ENCODE peak calls at places on chromosomes 12 and 14, in five cellular contexts. One of them, this sample, is unnamed. For H3K9me3, the result is how much of the 10 kb centered on the place peaks cover.

GRCh38 chr14:43795600-43796228 is 711.4 kb downstream of the FSCB start:
- DNase-seq in GM23248: peak
- DNase-seq in Karpas-422: peak
- DNase-seq in upper lobe of right lung: no peak
- DNase-seq in adipocyte: no peak
- DNase-seq in this sample: no peak

GRCh38 chr12:64825143-64826011 is 930 bp downstream of the TBC1D30 start:
- DNase-seq in Karpas-422: peak
- DNase-seq in GM23248: no peak
- DNase-seq in adipocyte: no peak
- DNase-seq in upper lobe of right lung: peak
- DNase-seq in this sample: no peak

GRCh38 chr12:60967128-60967527 is 1293.1 kb upstream of the USP15 start:
- DNase-seq in upper lobe of right lung: no peak
- DNase-seq in adipocyte: no peak
- DNase-seq in GM23248: no peak
- DNase-seq in Karpas-422: no peak
- DNase-seq in this sample: no peak

GRCh38 chr12:25130741-25131188 is 64.2 kb downstream of the DNAI7 start:
- DNase-seq in upper lobe of right lung: no peak
- DNase-seq in GM23248: peak
- DNase-seq in adipocyte: peak
- DNase-seq in Karpas-422: peak
- DNase-seq in this sample: no peak

GRCh38 chr12:43318002-43318401 is 234.0 kb downstream of the ADAMTS20 start:
- DNase-seq in adipocyte: no peak
- DNase-seq in GM23248: no peak
- DNase-seq in Karpas-422: no peak
- DNase-seq in upper lobe of right lung: no peak
- DNase-seq in this sample: no peak

GRCh38 chr14:90060965-90061848 is 587 bp upstream of the KCNK13 start:
- DNase-seq in adipocyte: no peak
- DNase-seq in Karpas-422: no peak
- DNase-seq in GM23248: peak
- DNase-seq in upper lobe of right lung: no peak
- DNase-seq in this sample: no peak

GRCh38 chr14:49766839-49767238 is 1.1 kb upstream of the KLHDC2 start:
- DNase-seq in GM23248: peak
- DNase-seq in upper lobe of right lung: no peak
- DNase-seq in Karpas-422: peak
- DNase-seq in adipocyte: peak
- DNase-seq in this sample: no peak

GRCh38 chr14:74213907-74214803 is 25.1 kb upstream of the VSX2 start:
- DNase-seq in GM23248: no peak
- DNase-seq in upper lobe of right lung: no peak
- DNase-seq in Karpas-422: no peak
- DNase-seq in adipocyte: no peak
- DNase-seq in this sample: no peak

GRCh38 chr14:54681819-54682261 is 114.9 kb downstream of the SAMD4A start:
- DNase-seq in GM23248: no peak
- DNase-seq in upper lobe of right lung: no peak
- DNase-seq in Karpas-422: no peak
- DNase-seq in adipocyte: no peak
- DNase-seq in this sample: no peak

GRCh38 chr12:106125351-106126085 is 13.2 kb downstream of the NUAK1 start:
- DNase-seq in adipocyte: no peak
- DNase-seq in Karpas-422: no peak
- DNase-seq in upper lobe of right lung: no peak
- DNase-seq in GM23248: no peak
- DNase-seq in this sample: no peak

GRCh38 chr12:93855265-93855664 is 178.1 kb downstream of the CRADD start:
- DNase-seq in GM23248: no peak
- DNase-seq in upper lobe of right lung: no peak
- DNase-seq in Karpas-422: no peak
- DNase-seq in adipocyte: no peak
- DNase-seq in this sample: no peak

GRCh38 chr12:126076515-126076914 is 1011.3 kb downstream of the AACS start:
- DNase-seq in Karpas-422: no peak
- DNase-seq in GM23248: no peak
- DNase-seq in upper lobe of right lung: no peak
- DNase-seq in adipocyte: no peak
- DNase-seq in this sample: no peak

GRCh38 chr12:131092911-131093901 is 139.5 kb downstream of the ADGRD1 start:
- DNase-seq in GM23248: peak
- DNase-seq in Karpas-422: no peak
- DNase-seq in upper lobe of right lung: peak
- DNase-seq in adipocyte: no peak
- DNase-seq in this sample: no peak

GRCh38 chr12:118055144-118055557 is 5.8 kb downstream of the WSB2 start:
- DNase-seq in upper lobe of right lung: no peak
- DNase-seq in adipocyte: peak
- DNase-seq in Karpas-422: peak
- DNase-seq in GM23248: peak
- DNase-seq in this sample: peak

GRCh38 chr12:59874781-59875180 is 279.0 kb downstream of the SLC16A7 start:
- DNase-seq in upper lobe of right lung: no peak
- DNase-seq in Karpas-422: peak
- DNase-seq in GM23248: no peak
- DNase-seq in adipocyte: no peak
- DNase-seq in this sample: no peak

GRCh38 chr12:71662861-71663560 is 637 bp downstream of the ZFC3H1 start:
- DNase-seq in Karpas-422: peak
- DNase-seq in adipocyte: peak
- DNase-seq in upper lobe of right lung: peak
- DNase-seq in GM23248: peak
- DNase-seq in this sample: peak

GRCh38 chr14:93079865-93080403 is 35.8 kb downstream of the ITPK1 start:
- DNase-seq in GM23248: no peak
- DNase-seq in Karpas-422: no peak
- DNase-seq in adipocyte: no peak
- DNase-seq in upper lobe of right lung: no peak
- DNase-seq in this sample: no peak

GRCh38 chr12:76782440-76782996 is 18.6 kb downstream of the ZDHHC17 start:
- DNase-seq in GM23248: no peak
- DNase-seq in upper lobe of right lung: no peak
- DNase-seq in Karpas-422: no peak
- DNase-seq in adipocyte: no peak
- DNase-seq in this sample: no peak

GRCh38 chr14:81147140-81147897 is 73.4 kb downstream of the GTF2A1 start:
- DNase-seq in adipocyte: no peak
- DNase-seq in Karpas-422: peak
- DNase-seq in upper lobe of right lung: no peak
- DNase-seq in GM23248: no peak
- DNase-seq in this sample: no peak

GRCh38 chr12:112839386-112839972 is 47.9 kb downstream of the RPH3A start:
- DNase-seq in Karpas-422: no peak
- DNase-seq in upper lobe of right lung: no peak
- DNase-seq in adipocyte: peak
- DNase-seq in GM23248: peak
- DNase-seq in this sample: no peak

GRCh38 chr14:54625158-54625557 is 58.2 kb downstream of the SAMD4A start:
- DNase-seq in adipocyte: no peak
- DNase-seq in upper lobe of right lung: no peak
- DNase-seq in GM23248: peak
- DNase-seq in Karpas-422: no peak
- DNase-seq in this sample: no peak

GRCh38 chr12:11496157-11496851 is 100.9 kb upstream of the PRB2 start:
- DNase-seq in Karpas-422: peak
- DNase-seq in upper lobe of right lung: no peak
- DNase-seq in GM23248: no peak
- DNase-seq in adipocyte: no peak
- DNase-seq in this sample: no peak

GRCh38 chr14:55731881-55732498 is 152.0 kb downstream of the KTN1 start:
- DNase-seq in upper lobe of right lung: no peak
- DNase-seq in Karpas-422: peak
- DNase-seq in GM23248: peak
- DNase-seq in adipocyte: peak
- DNase-seq in this sample: no peak

GRCh38 chr12:126030573-126030972 is 965.3 kb downstream of the AACS start:
- DNase-seq in GM23248: no peak
- DNase-seq in adipocyte: no peak
- DNase-seq in upper lobe of right lung: no peak
- DNase-seq in Karpas-422: no peak
- DNase-seq in this sample: no peak

GRCh38 chr14:44701563-44702263 is 194.6 kb upstream of the FSCB start:
- DNase-seq in adipocyte: no peak
- DNase-seq in upper lobe of right lung: no peak
- DNase-seq in GM23248: no peak
- DNase-seq in Karpas-422: no peak
- DNase-seq in this sample: no peak

GRCh38 chr12:69097619-69098368 is 141.6 kb upstream of the CPSF6 start:
- DNase-seq in GM23248: peak
- DNase-seq in adipocyte: peak
- DNase-seq in upper lobe of right lung: no peak
- DNase-seq in Karpas-422: no peak
- DNase-seq in this sample: no peak

GRCh38 chr12:55651314-55651703 is 14.6 kb downstream of the OR10P1 start:
- DNase-seq in GM23248: no peak
- DNase-seq in adipocyte: no peak
- DNase-seq in Karpas-422: no peak
- DNase-seq in upper lobe of right lung: no peak
- DNase-seq in this sample: no peak

GRCh38 chr12:19491863-19492262 is 52.6 kb downstream of the AEBP2 start:
- DNase-seq in upper lobe of right lung: no peak
- DNase-seq in adipocyte: no peak
- DNase-seq in GM23248: peak
- DNase-seq in Karpas-422: no peak
- DNase-seq in this sample: no peak

GRCh38 chr12:92123780-92124707 is 21.6 kb downstream of the BTG1 start:
- DNase-seq in adipocyte: no peak
- DNase-seq in Karpas-422: no peak
- DNase-seq in GM23248: no peak
- DNase-seq in upper lobe of right lung: no peak
- DNase-seq in this sample: no peak

GRCh38 chr12:39427360-39427808 is 15.5 kb downstream of the KIF21A start:
- DNase-seq in upper lobe of right lung: no peak
- DNase-seq in adipocyte: peak
- DNase-seq in GM23248: no peak
- DNase-seq in Karpas-422: no peak
- DNase-seq in this sample: no peak

GRCh38 chr14:100466111-100466856 is 120.9 kb downstream of the BEGAIN start:
- DNase-seq in upper lobe of right lung: no peak
- DNase-seq in Karpas-422: no peak
- DNase-seq in GM23248: no peak
- DNase-seq in adipocyte: no peak
- DNase-seq in this sample: no peak

GRCh38 chr14:105919458-105920150 is 393.2 kb downstream of the TMEM121 start:
- DNase-seq in adipocyte: no peak
- DNase-seq in GM23248: no peak
- DNase-seq in upper lobe of right lung: peak
- DNase-seq in Karpas-422: no peak
- DNase-seq in this sample: no peak
- H3K9me3 ChIP-seq in adipocyte: under half
- H3K9me3 ChIP-seq in GM23248: under half
- H3K9me3 ChIP-seq in upper lobe of right lung: under half
- H3K9me3 ChIP-seq in Karpas-422: under half
- H3K9me3 ChIP-seq in this sample: under half

DNA sequence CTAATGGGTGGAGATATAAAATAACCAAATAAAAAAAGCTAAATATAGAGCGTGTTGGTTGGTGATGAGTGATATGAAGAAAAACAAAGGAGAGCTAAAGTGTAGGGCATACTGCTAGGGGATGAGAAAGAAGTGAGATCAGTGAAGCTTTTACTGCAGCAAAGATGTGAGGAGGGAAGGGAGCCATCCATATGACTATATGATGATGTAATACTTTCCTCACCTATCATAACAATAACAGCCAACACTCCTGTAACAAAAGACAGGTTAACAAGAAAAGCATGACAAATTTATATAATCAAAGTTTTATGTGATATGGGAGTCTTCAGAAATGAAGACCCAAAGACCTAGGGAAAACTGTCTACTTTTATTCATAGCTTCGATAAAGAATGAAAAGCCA is 57.4 kb upstream of the LRFN5 start:
- DNase-seq in adipocyte: no peak
- DNase-seq in GM23248: no peak
- DNase-seq in Karpas-422: no peak
- DNase-seq in upper lobe of right lung: no peak
- DNase-seq in this sample: no peak
- H3K9me3 ChIP-seq in adipocyte: under half
- H3K9me3 ChIP-seq in GM23248: under half
- H3K9me3 ChIP-seq in Karpas-422: under half
- H3K9me3 ChIP-seq in upper lobe of right lung: under half
- H3K9me3 ChIP-seq in this sample: under half

GRCh38 chr12:114443607-114444421 is 37.9 kb upstream of the TBX5 start:
- DNase-seq in upper lobe of right lung: no peak
- DNase-seq in GM23248: no peak
- DNase-seq in adipocyte: no peak
- DNase-seq in Karpas-422: no peak
- DNase-seq in this sample: no peak

GRCh38 chr12:114438635-114439256 is 32.8 kb upstream of the TBX5 start:
- DNase-seq in GM23248: peak
- DNase-seq in adipocyte: no peak
- DNase-seq in Karpas-422: no peak
- DNase-seq in upper lobe of right lung: no peak
- DNase-seq in this sample: no peak

GRCh38 chr12:114439833-114440449 is 34.0 kb upstream of the TBX5 start:
- DNase-seq in Karpas-422: no peak
- DNase-seq in adipocyte: no peak
- DNase-seq in GM23248: peak
- DNase-seq in upper lobe of right lung: no peak
- DNase-seq in this sample: no peak

GRCh38 chr12:114439306-114439705 is 33.4 kb upstream of the TBX5 start:
- DNase-seq in adipocyte: no peak
- DNase-seq in GM23248: peak
- DNase-seq in Karpas-422: no peak
- DNase-seq in upper lobe of right lung: no peak
- DNase-seq in this sample: no peak

GRCh38 chr12:114440450-114441383 is 34.8 kb upstream of the TBX5 start:
- DNase-seq in upper lobe of right lung: no peak
- DNase-seq in adipocyte: no peak
- DNase-seq in Karpas-422: no peak
- DNase-seq in GM23248: peak
- DNase-seq in this sample: no peak
- H3K9me3 ChIP-seq in upper lobe of right lung: under half
- H3K9me3 ChIP-seq in adipocyte: under half
- H3K9me3 ChIP-seq in Karpas-422: under half
- H3K9me3 ChIP-seq in GM23248: under half
- H3K9me3 ChIP-seq in this sample: under half

GRCh38 chr12:34347367-34347766 is 325.1 kb downstream of the ALG10 start:
- DNase-seq in GM23248: no peak
- DNase-seq in upper lobe of right lung: no peak
- DNase-seq in adipocyte: no peak
- DNase-seq in Karpas-422: peak
- DNase-seq in this sample: no peak
- H3K9me3 ChIP-seq in GM23248: under half
- H3K9me3 ChIP-seq in upper lobe of right lung: under half
- H3K9me3 ChIP-seq in adipocyte: under half
- H3K9me3 ChIP-seq in Karpas-422: under half
- H3K9me3 ChIP-seq in this sample: under half

This sample was measured in T-helper 17 cell.